ENCODE peak calls at places on chromosomes 4 and X, in five cellular contexts. F is esophagus muscularis mucosa, T is NCI-H1092, W is hypothalamus, M is epithelial cell of esophagus. Q is an unnamed sample.
A peak's percentile ranks its signal among the peaks of the same experiment; 100 is the strongest.

GRCh38 chr4:78984593-78984992 is 45.4 kb upstream of the PAQR3 start:
- DNase-seq in F (no peak), T (no peak), W (no peak), M (no peak), Q (peak; percentile 5)

GRCh38 chrX:1466232-1466661 is 13.5 kb upstream of the ASMTL start:
- DNase-seq in F (peak; percentile 66), T (no peak), W (no peak), M (no peak), Q (no peak)

GRCh38 chrX:136589966-136590365 is 58.0 kb downstream of the VGLL1 start:
- DNase-seq in F (no peak), T (no peak), W (no peak), M (peak; percentile 56), Q (no peak)

GRCh38 chrX:153723351-153724251 is 586 bp downstream of the BCAP31 start:
- DNase-seq in F (no peak), T (peak; percentile 57), W (no peak), M (peak; percentile 57), Q (peak; percentile 65)

GRCh38 chr4:119659576-119659975 is 31.0 kb upstream of the PDE5A start:
- DNase-seq in F (no peak), T (peak; percentile 39), W (no peak), M (no peak), Q (no peak)

GRCh38 chr4:164188236-164188635 is 565.7 kb upstream of the SMIM31 start:
- DNase-seq in F (no peak), T (no peak), W (no peak), M (no peak), Q (no peak)

GRCh38 chr4:108988514-108989195 is 225.8 kb upstream of the ETNPPL start:
- DNase-seq in F (no peak), T (no peak), W (no peak), M (no peak), Q (no peak)

GRCh38 chr4:187000281-187000680 is 276.6 kb upstream of the FAT1 start:
- DNase-seq in F (no peak), T (no peak), W (no peak), M (no peak), Q (no peak)

GRCh38 chrX:131802836-131803626 is 220.1 kb upstream of the STK26 start:
- DNase-seq in F (no peak), T (no peak), W (no peak), M (no peak), Q (no peak)

GRCh38 chrX:65034641-65035450 is 58.6 kb upstream of the ZC4H2 start:
- DNase-seq in F (no peak), T (peak; percentile 36), W (peak; percentile 72), M (peak; percentile 61), Q (peak; percentile 59)

GRCh38 chrX:110208092-110208491 is 109.8 kb downstream of the AMMECR1 start:
- DNase-seq in F (no peak), T (no peak), W (no peak), M (peak; percentile 41), Q (no peak)

GRCh38 chr4:55736605-55737183 is 82.9 kb upstream of the EXOC1L start:
- DNase-seq in F (no peak), T (no peak), W (no peak), M (peak; percentile 42), Q (no peak)

GRCh38 chr4:13640149-13640671 is 12.7 kb upstream of the BOD1L1 start:
- DNase-seq in F (no peak), T (no peak), W (no peak), M (peak; percentile 76), Q (no peak)

GRCh38 chrX:120732461-120732860 is 102.6 kb upstream of the C1GALT1C1 start:
- DNase-seq in F (no peak), T (no peak), W (no peak), M (no peak), Q (no peak)

GRCh38 chr4:87103691-87104187 is 116.7 kb downstream of the KLHL8 start:
- DNase-seq in F (no peak), T (no peak), W (no peak), M (peak; percentile 93), Q (no peak)

GRCh38 chrX:131366387-131366786 is 77.3 kb upstream of the IGSF1 start:
- DNase-seq in F (no peak), T (no peak), W (no peak), M (no peak), Q (peak; percentile 5)

GRCh38 chr4:185950891-185951290 is 118.1 kb upstream of the TLR3 start:
- DNase-seq in F (no peak), T (no peak), W (no peak), M (peak; percentile 35), Q (no peak)

Q was measured in NCI-H1105 treated with DMSO at 0.1 percent for 48 hours.